ENCODE peak calls at places on chromosomes 1 and 21, in six cellular contexts. C is psoas muscle, A is H1, Y is Calu3, I is fibroblast of lung, X is lung. S is an unnamed sample.

GRCh38 chr1:246169019-246169418 is 338.1 kb downstream of the SMYD3 start:
- DNase-seq in Y (no peak), C (no peak), I (no peak), A (no peak), X (no peak), S (no peak)

GRCh38 chr1:204192046-204192445 is 4.2 kb downstream of the KISS1 start:
- DNase-seq in I (no peak), X (no peak), A (no peak), C (no peak), Y (no peak), S (no peak)

GRCh38 chr1:36652011-36652410 is 169.3 kb upstream of the CSF3R start:
- DNase-seq in X (no peak), I (no peak), A (no peak), C (no peak), Y (no peak), S (no peak)

GRCh38 chr1:200674838-200675587 is 5.3 kb upstream of the DDX59 start:
- DNase-seq in Y (no peak), I (no peak), A (no peak), X (no peak), C (no peak), S (no peak)

GRCh38 chr1:26832249-26832960 is 5.9 kb downstream of the ZDHHC18 start:
- DNase-seq in C (no peak), X (no peak), A (no peak), I (no peak), Y (no peak), S (no peak)

GRCh38 chr21:14321042-14321441 is 61.9 kb downstream of the HSPA13 start:
- DNase-seq in X (no peak), I (no peak), C (no peak), Y (no peak), A (no peak), S (no peak)

GRCh38 chr1:94925561-94926364 is 1.1 kb downstream of the CNN3 start:
- DNase-seq in A (peak; percentile 88), Y (peak; percentile 73), X (peak; percentile 76), I (peak; percentile 85), C (peak; percentile 72), S (peak; percentile 92)

GRCh38 chr1:39129514-39129913 is 75.0 kb upstream of the MACF1 start:
- DNase-seq in C (no peak), Y (peak; percentile 13), X (no peak), A (no peak), I (peak; percentile 52), S (no peak)

GRCh38 chr1:33435096-33435820 is 4.4 kb upstream of the PHC2 start:
- DNase-seq in Y (no peak), I (peak; percentile 84), X (no peak), A (no peak), C (no peak), S (no peak)

GRCh38 chr1:153547560-153548551 is 1.2 kb downstream of the S100A3 start:
- DNase-seq in I (no peak), A (no peak), X (no peak), Y (no peak), C (peak; percentile 43), S (no peak)

GRCh38 chr1:67724928-67725560 is 40.0 kb downstream of the GADD45A start:
- DNase-seq in X (no peak), A (no peak), Y (peak; percentile 67), C (no peak), I (peak; percentile 86), S (no peak)

GRCh38 chr1:241408170-241408569 is 51.2 kb upstream of the RGS7 start:
- DNase-seq in X (no peak), Y (peak; percentile 18), A (no peak), C (no peak), I (peak; percentile 54), S (no peak)

GRCh38 chr1:155006601-155007101 is 4.0 kb downstream of the ZBTB7B start:
- DNase-seq in C (no peak), A (no peak), X (no peak), I (peak; percentile 28), Y (no peak), S (no peak)

GRCh38 chr21:34351786-34352241 is 12.0 kb upstream of the KCNE2 start:
- DNase-seq in X (no peak), C (no peak), I (peak; percentile 41), A (no peak), Y (peak; percentile 39), S (no peak)

GRCh38 chr1:190001187-190001586 is 476.5 kb downstream of the BRINP3 start:
- DNase-seq in A (no peak), X (no peak), Y (no peak), C (no peak), I (peak; percentile 52), S (no peak)

GRCh38 chr1:98749152-98749756 is 87.7 kb downstream of the SNX7 start:
- DNase-seq in C (no peak), I (peak; percentile 39), X (no peak), Y (no peak), A (no peak), S (no peak)

GRCh38 chr1:171790318-171790717 is 8.9 kb downstream of the METTL13 start:
- DNase-seq in I (no peak), Y (no peak), X (no peak), A (no peak), C (no peak), S (no peak)

GRCh38 chr1:225866061-225866844 is 15.9 kb downstream of the TMEM63A start:
- DNase-seq in Y (no peak), C (peak; percentile 50), X (no peak), A (no peak), I (peak; percentile 55), S (no peak)

GRCh38 chr1:92960395-92961130 is 699 bp downstream of the DIPK1A start:
- DNase-seq in X (peak; percentile 53), A (no peak), Y (peak; percentile 64), C (peak; percentile 64), I (peak; percentile 87), S (no peak)

GRCh38 chr1:158998781-158999161 is 10.9 kb upstream of the IFI16 start:
- DNase-seq in X (peak; percentile 32), C (peak; percentile 72), I (peak; percentile 79), A (no peak), Y (peak; percentile 51), S (no peak)

GRCh38 chr1:20248954-20249612 is 41.6 kb upstream of the VWA5B1 start:
- DNase-seq in X (no peak), C (no peak), A (no peak), I (no peak), Y (no peak), S (no peak)

GRCh38 chr1:116514708-116515525 is 55.9 kb downstream of the CD58 start:
- DNase-seq in C (no peak), I (no peak), X (peak; percentile 57), Y (peak; percentile 45), A (no peak), S (no peak)

GRCh38 chr1:203127672-203128611 is at the start of gene ADORA1:
- DNase-seq in I (peak; percentile 31), A (no peak), C (peak; percentile 76), X (peak; percentile 51), Y (peak; percentile 66), S (peak; percentile 79)

GRCh38 chr1:13517193-13517812 is 3.5 kb upstream of the LRRC38 start:
- DNase-seq in A (no peak), C (peak; percentile 71), I (no peak), X (no peak), Y (no peak), S (no peak)

GRCh38 chr1:212613440-212614335 is 5.1 kb downstream of the ATF3 start:
- DNase-seq in I (no peak), X (no peak), C (no peak), A (no peak), Y (no peak), S (no peak)
- TF ChIP-seq CTCF in I (no peak), X (no peak), C (no peak), A (no peak), Y (no peak), S (no peak)

GRCh38 chr21:29299906-29300546 is 1.3 kb downstream of the BACH1 start:
- DNase-seq in X (peak; percentile 81), Y (peak; percentile 27), C (peak; percentile 67), I (peak; percentile 92), A (no peak), S (no peak)

GRCh38 chr21:29297483-29298347 is 1.0 kb upstream of the BACH1 start:
- DNase-seq in C (no peak), X (no peak), Y (no peak), I (no peak), A (no peak), S (peak; percentile 55)

GRCh38 chr21:29296452-29296851 is 2.3 kb upstream of the BACH1 start:
- DNase-seq in C (no peak), I (no peak), X (no peak), A (no peak), Y (no peak), S (no peak)

GRCh38 chr21:29299046-29299905 is 554 bp downstream of the BACH1 start:
- DNase-seq in I (peak; percentile 59), A (no peak), C (peak; percentile 85), Y (peak; percentile 48), X (peak; percentile 47), S (no peak)

GRCh38 chr21:29298348-29299045 is at the start of gene BACH1:
- DNase-seq in I (peak; percentile 91), Y (peak; percentile 84), A (peak; percentile 59), C (peak; percentile 95), X (peak; percentile 88), S (peak; percentile 98)
- TF ChIP-seq CTCF in I (no peak), Y (no peak), A (peak; percentile 11), C (peak; percentile 18), X (peak; percentile 17), S (peak; percentile 75)

GRCh38 chr21:44368711-44369446 is 15.5 kb downstream of the TRPM2 start:
- DNase-seq in X (no peak), C (no peak), I (no peak), A (no peak), Y (no peak), S (peak; percentile 90)
- TF ChIP-seq CTCF in X (no peak), C (no peak), I (no peak), A (peak; percentile 14), Y (no peak), S (no peak)

DNA sequence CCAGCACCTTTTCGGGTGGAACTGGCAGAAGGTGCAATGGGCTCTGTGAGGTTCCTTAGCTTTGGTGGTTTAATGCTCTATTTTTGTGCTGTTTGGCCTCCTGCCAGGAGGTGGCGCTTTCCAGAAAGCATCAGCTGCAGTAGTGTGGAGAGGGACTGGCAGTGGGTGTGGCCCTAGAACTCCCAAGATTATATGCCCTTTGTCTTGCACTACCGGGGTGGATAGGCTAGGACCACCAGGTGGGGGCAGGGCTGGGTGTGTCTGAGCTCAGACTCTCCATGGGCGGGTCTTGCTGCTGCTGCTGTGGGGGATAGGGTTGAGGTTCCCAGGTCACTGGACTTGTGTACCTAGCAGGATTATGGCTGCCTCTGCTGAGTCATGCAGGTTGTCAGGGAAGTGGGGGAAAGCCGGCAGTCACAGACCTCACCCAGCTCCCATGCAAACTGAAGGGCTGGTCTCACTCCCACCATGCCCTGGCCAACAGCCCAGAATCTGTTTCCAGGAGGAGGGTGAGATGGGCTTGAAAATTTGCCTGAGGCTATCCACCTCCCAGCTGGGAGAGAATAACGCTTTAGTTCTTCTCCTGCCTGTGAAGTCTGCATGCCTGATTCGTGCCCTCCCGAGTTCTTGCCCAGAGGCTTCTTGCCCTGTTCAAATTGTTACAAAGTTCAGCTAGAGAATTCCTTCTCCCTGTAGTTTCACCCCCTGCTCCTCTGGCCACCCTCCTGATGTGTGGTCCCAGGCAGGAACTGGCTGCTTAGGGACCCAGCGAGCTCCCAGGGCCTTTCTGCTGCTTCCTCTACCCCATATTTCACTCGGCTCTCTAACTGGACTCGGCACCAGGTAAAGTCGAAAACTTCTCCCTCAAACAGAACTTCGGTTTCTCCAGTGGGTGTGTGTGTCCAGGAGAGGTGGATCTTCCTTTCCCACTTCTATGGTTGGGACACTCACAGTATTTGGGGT is 76.5 kb upstream of the BTG3 start:
- DNase-seq in Y (peak; percentile 62), A (no peak), I (no peak), C (no peak), X (peak; percentile 45), S (no peak)
- TF ChIP-seq CTCF in Y (peak; percentile 40), A (peak; percentile 18), I (no peak), C (no peak), X (no peak), S (peak; percentile 58)

S was measured in chondrocyte.